ENCODE peak calls at places on chromosomes 3 and 15, in four cellular contexts. Q, T, I and Z are unnamed samples.

GRCh38 chr3:69738291-69738690 is 973 bp upstream of the MITF start:
- DNase-seq in Q (peak; percentile 4), I (no peak), T (no peak), Z (no peak)

GRCh38 chr3:97121386-97121785 is 307.0 kb downstream of the EPHA6 start:
- DNase-seq in T (no peak), Q (peak; percentile 2), I (no peak), Z (peak; percentile 27)

GRCh38 chr3:11558002-11558401 is 85.7 kb downstream of the VGLL4 start:
- DNase-seq in I (no peak), Q (no peak), T (no peak), Z (no peak)

GRCh38 chr3:128360243-128360642 is 106.4 kb downstream of the DNAJB8 start:
- DNase-seq in T (no peak), I (no peak), Q (no peak), Z (no peak)

GRCh38 chr3:48694610-48695051 is 8.9 kb upstream of the NCKIPSD start:
- DNase-seq in Q (no peak), I (no peak), T (peak; percentile 25), Z (no peak)

GRCh38 chr3:100295089-100295488 is 34.3 kb downstream of the TBC1D23 start:
- DNase-seq in Q (no peak), T (no peak), I (no peak), Z (no peak)

GRCh38 chr3:42028474-42028873 is 62.7 kb upstream of the TRAK1 start:
- DNase-seq in Q (no peak), T (no peak), I (no peak), Z (no peak)

GRCh38 chr3:149738891-149739290 is 13.4 kb downstream of the COMMD2 start:
- DNase-seq in I (no peak), Q (no peak), T (no peak), Z (no peak)

GRCh38 chr3:143795849-143796248 is 52.4 kb downstream of the SLC9A9 start:
- DNase-seq in T (no peak), Q (peak; percentile 4), I (no peak), Z (no peak)

GRCh38 chr3:51539291-51539891 is 872 bp downstream of the RAD54L2 start:
- DNase-seq in I (peak; percentile 48), Q (peak; percentile 4), T (peak; percentile 22), Z (no peak)

GRCh38 chr15:30978328-30978727 is 13.1 kb downstream of the MTMR10 start:
- DNase-seq in T (no peak), Q (no peak), I (no peak), Z (no peak)

GRCh38 chr3:150449169-150449721 is 41.1 kb downstream of the TSC22D2 start:
- DNase-seq in I (no peak), T (no peak), Q (no peak), Z (no peak)

GRCh38 chr3:37604336-37604833 is 257.3 kb upstream of the CTDSPL start:
- DNase-seq in I (no peak), T (no peak), Q (no peak), Z (no peak)

GRCh38 chr15:95664435-95664834 is 666.1 kb upstream of the NR2F2 start:
- DNase-seq in I (no peak), Q (no peak), T (no peak), Z (no peak)

GRCh38 chr3:197186887-197187588 is 111.4 kb downstream of the DLG1 start:
- DNase-seq in T (peak; percentile 62), Q (peak; percentile 92), I (no peak), Z (peak; percentile 37)

GRCh38 chr3:134009345-134010000 is 20.3 kb downstream of the SLCO2A1 start:
- DNase-seq in T (no peak), Q (no peak), I (no peak), Z (no peak)

GRCh38 chr3:64138656-64139375 is 86.5 kb downstream of the PRICKLE2 start:
- DNase-seq in Q (no peak), T (no peak), I (no peak), Z (no peak)

GRCh38 chr3:38473229-38473628 is 19.5 kb downstream of the ACVR2B start:
- DNase-seq in Q (peak; percentile 50), T (no peak), I (no peak), Z (peak; percentile 54)

GRCh38 chr3:99952306-99952705 is 134.6 kb downstream of the CMSS1 start:
- DNase-seq in Q (no peak), T (no peak), I (no peak), Z (no peak)

GRCh38 chr3:64838150-64838735 is 150.4 kb upstream of the ADAMTS9 start:
- DNase-seq in I (no peak), T (no peak), Q (no peak), Z (no peak)

GRCh38 chr3:58356054-58356453 is 23.4 kb downstream of the PXK start:
- DNase-seq in T (no peak), I (no peak), Q (no peak), Z (no peak)

GRCh38 chr15:46892621-46893160 is 824.6 kb upstream of the SEMA6D start:
- DNase-seq in T (no peak), Q (no peak), I (no peak), Z (no peak)

GRCh38 chr15:26087395-26087794 is 224.3 kb upstream of the ATP10A start:
- DNase-seq in Q (no peak), T (no peak), I (no peak), Z (no peak)

GRCh38 chr3:58009026-58009748 is 965 bp downstream of the FLNB start:
- DNase-seq in Q (no peak), I (peak; percentile 69), T (no peak), Z (no peak)

GRCh38 chr3:61903931-61904657 is 342.7 kb downstream of the PTPRG start:
- DNase-seq in Q (no peak), I (no peak), T (no peak), Z (no peak)

GRCh38 chr3:154243353-154243752 is 80.9 kb downstream of the DHX36 start:
- DNase-seq in I (no peak), Q (no peak), T (peak; percentile 4), Z (no peak)

GRCh38 chr3:140995881-140996280 is 54.2 kb downstream of the SLC25A36 start:
- DNase-seq in I (no peak), T (no peak), Q (no peak), Z (no peak)

GRCh38 chr3:171564723-171565122 is 104.5 kb upstream of the TNIK start:
- DNase-seq in I (no peak), T (no peak), Q (no peak), Z (no peak)

GRCh38 chr3:130480736-130481135 is 36.2 kb upstream of the COL6A6 start:
- DNase-seq in I (no peak), Q (no peak), T (peak; percentile 45), Z (no peak)

GRCh38 chr3:71652786-71653419 is 69.4 kb upstream of the FOXP1 start:
- DNase-seq in I (no peak), T (peak; percentile 38), Q (peak; percentile 40), Z (peak; percentile 61)

GRCh38 chr15:41557673-41558399 is 1.2 kb upstream of the TYRO3 start:
- DNase-seq in T (peak; percentile 57), I (peak; percentile 81), Q (peak; percentile 73), Z (peak; percentile 22)

GRCh38 chr15:77012117-77012712 is 17.3 kb downstream of the PSTPIP1 start:
- DNase-seq in Q (no peak), I (no peak), T (no peak), Z (no peak)

GRCh38 chr3:151037746-151038145 is 47.7 kb upstream of the MED12L start:
- DNase-seq in Q (no peak), I (no peak), T (peak; percentile 41), Z (no peak)

GRCh38 chr15:94135748-94136147 is 95.6 kb upstream of the MCTP2 start:
- DNase-seq in T (peak; percentile 4), I (no peak), Q (no peak), Z (no peak)

GRCh38 chr15:98226149-98226548 is 265.6 kb downstream of the ARRDC4 start:
- DNase-seq in Q (no peak), I (no peak), T (no peak), Z (no peak)

GRCh38 chr15:71362556-71362955 is 247.3 kb downstream of the THSD4 start:
- DNase-seq in Q (no peak), T (no peak), I (no peak), Z (no peak)

GRCh38 chr15:82298520-82298919 is 35.9 kb downstream of the SAXO2 start:
- DNase-seq in I (peak; percentile 86), Q (no peak), T (no peak), Z (no peak)

GRCh38 chr15:73930790-73931281 is 4.6 kb downstream of the LOXL1 start:
- DNase-seq in T (no peak), Q (no peak), I (no peak), Z (no peak)

GRCh38 chr15:24729760-24730159 is 54.2 kb downstream of the NPAP1 start:
- DNase-seq in I (no peak), T (no peak), Q (no peak), Z (no peak)